ENCODE peak calls at places on chromosome 15, in ten cellular contexts. One of them, this sample, is unnamed.
A peak's percentile ranks its signal among the peaks of the same experiment; 100 is the strongest.

GRCh38 chr15:34206016-34206415 is 3.9 kb downstream of the KATNBL1 start:
- DNase-seq in heart left ventricle: no peak
- DNase-seq in stomach: no peak
- DNase-seq in suprapubic skin: no peak
- DNase-seq in Peyer's patch: no peak
- DNase-seq in uterus: no peak
- DNase-seq in A549: no peak
- DNase-seq in ovary: no peak
- DNase-seq in esophagus squamous epithelium: no peak
- DNase-seq in transverse colon: no peak
- DNase-seq in this sample: no peak

GRCh38 chr15:84904409-84904808 is 19.9 kb downstream of the SLC28A1 start:
- DNase-seq in stomach: no peak
- DNase-seq in ovary: no peak
- DNase-seq in transverse colon: no peak
- DNase-seq in esophagus squamous epithelium: no peak
- DNase-seq in suprapubic skin: no peak
- DNase-seq in heart left ventricle: no peak
- DNase-seq in Peyer's patch: no peak
- DNase-seq in A549: no peak
- DNase-seq in uterus: no peak
- DNase-seq in this sample: no peak

GRCh38 chr15:31080618-31081017 is 20.9 kb downstream of the TRPM1 start:
- DNase-seq in ovary: peak; percentile 68
- DNase-seq in A549: peak; percentile 39
- DNase-seq in stomach: peak; percentile 81
- DNase-seq in Peyer's patch: peak; percentile 69
- DNase-seq in heart left ventricle: peak; percentile 59
- DNase-seq in esophagus squamous epithelium: no peak
- DNase-seq in uterus: peak; percentile 25
- DNase-seq in suprapubic skin: peak; percentile 79
- DNase-seq in transverse colon: peak; percentile 42
- DNase-seq in this sample: peak; percentile 49

GRCh38 chr15:57356636-57357035 is 19.7 kb upstream of the CGNL1 start:
- DNase-seq in ovary: no peak
- DNase-seq in Peyer's patch: no peak
- DNase-seq in esophagus squamous epithelium: no peak
- DNase-seq in A549: no peak
- DNase-seq in uterus: no peak
- DNase-seq in suprapubic skin: no peak
- DNase-seq in stomach: no peak
- DNase-seq in heart left ventricle: no peak
- DNase-seq in transverse colon: no peak
- DNase-seq in this sample: no peak

GRCh38 chr15:25690673-25691543 is 172.2 kb downstream of the ATP10A start:
- DNase-seq in ovary: no peak
- DNase-seq in stomach: no peak
- DNase-seq in uterus: peak; percentile 23
- DNase-seq in suprapubic skin: peak; percentile 55
- DNase-seq in A549: no peak
- DNase-seq in esophagus squamous epithelium: no peak
- DNase-seq in heart left ventricle: no peak
- DNase-seq in transverse colon: no peak
- DNase-seq in Peyer's patch: no peak
- DNase-seq in this sample: peak; percentile 67

GRCh38 chr15:57862761-57863160 is 156.2 kb downstream of the POLR2M start:
- DNase-seq in stomach: no peak
- DNase-seq in uterus: no peak
- DNase-seq in heart left ventricle: no peak
- DNase-seq in esophagus squamous epithelium: no peak
- DNase-seq in transverse colon: no peak
- DNase-seq in ovary: no peak
- DNase-seq in A549: no peak
- DNase-seq in suprapubic skin: no peak
- DNase-seq in Peyer's patch: no peak
- DNase-seq in this sample: no peak

GRCh38 chr15:73375012-73375411 is 6.3 kb upstream of the HCN4 start:
- DNase-seq in esophagus squamous epithelium: no peak
- DNase-seq in stomach: no peak
- DNase-seq in A549: no peak
- DNase-seq in heart left ventricle: no peak
- DNase-seq in transverse colon: no peak
- DNase-seq in Peyer's patch: no peak
- DNase-seq in suprapubic skin: no peak
- DNase-seq in uterus: no peak
- DNase-seq in ovary: no peak
- DNase-seq in this sample: no peak

GRCh38 chr15:68218331-68218730 is 11.2 kb downstream of the CLN6 start:
- DNase-seq in ovary: no peak
- DNase-seq in transverse colon: no peak
- DNase-seq in A549: no peak
- DNase-seq in suprapubic skin: peak; percentile 22
- DNase-seq in esophagus squamous epithelium: no peak
- DNase-seq in uterus: no peak
- DNase-seq in heart left ventricle: no peak
- DNase-seq in Peyer's patch: no peak
- DNase-seq in stomach: no peak
- DNase-seq in this sample: no peak

GRCh38 chr15:28086175-28086703 is 12.9 kb downstream of the OCA2 start:
- DNase-seq in transverse colon: peak; percentile 70
- DNase-seq in uterus: no peak
- DNase-seq in ovary: no peak
- DNase-seq in suprapubic skin: no peak
- DNase-seq in heart left ventricle: no peak
- DNase-seq in esophagus squamous epithelium: no peak
- DNase-seq in A549: peak; percentile 79
- DNase-seq in Peyer's patch: peak; percentile 54
- DNase-seq in stomach: peak; percentile 68
- DNase-seq in this sample: peak; percentile 64

GRCh38 chr15:44541282-44541958 is 4.5 kb downstream of the EIF3J start:
- DNase-seq in A549: no peak
- DNase-seq in uterus: no peak
- DNase-seq in esophagus squamous epithelium: no peak
- DNase-seq in ovary: no peak
- DNase-seq in stomach: no peak
- DNase-seq in suprapubic skin: no peak
- DNase-seq in transverse colon: no peak
- DNase-seq in heart left ventricle: no peak
- DNase-seq in Peyer's patch: no peak
- DNase-seq in this sample: no peak

GRCh38 chr15:43794269-43795037 is 2.3 kb downstream of the SERF2 start:
- DNase-seq in transverse colon: no peak
- DNase-seq in esophagus squamous epithelium: no peak
- DNase-seq in stomach: no peak
- DNase-seq in A549: no peak
- DNase-seq in uterus: no peak
- DNase-seq in heart left ventricle: no peak
- DNase-seq in Peyer's patch: no peak
- DNase-seq in suprapubic skin: no peak
- DNase-seq in ovary: no peak
- DNase-seq in this sample: peak; percentile 70

DNA sequence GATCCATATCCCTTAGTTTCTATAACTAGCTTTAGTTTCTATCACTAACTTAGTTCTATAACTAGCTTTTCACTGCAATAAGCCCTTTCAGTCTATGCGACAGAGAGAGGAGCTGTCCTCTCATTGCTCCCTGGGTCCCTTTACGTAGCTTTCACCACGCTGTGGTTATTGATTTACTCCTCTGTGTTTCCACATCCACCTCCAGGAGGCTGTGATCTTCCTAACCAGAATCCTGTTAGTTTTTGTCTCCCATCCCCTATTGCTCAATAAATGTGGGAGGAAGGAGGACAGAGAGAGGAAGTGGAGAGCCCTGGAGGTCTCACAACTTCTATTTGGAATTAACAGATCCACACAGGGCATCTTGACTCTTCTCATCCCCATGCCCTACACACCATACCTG is 1036.1 kb downstream of the MCTP2 start:
- DNase-seq in A549: no peak
- DNase-seq in transverse colon: no peak
- DNase-seq in esophagus squamous epithelium: no peak
- DNase-seq in uterus: no peak
- DNase-seq in ovary: no peak
- DNase-seq in suprapubic skin: no peak
- DNase-seq in stomach: no peak
- DNase-seq in heart left ventricle: no peak
- DNase-seq in Peyer's patch: no peak
- DNase-seq in this sample: no peak
- TF ChIP-seq POLR2A in A549: no peak
- TF ChIP-seq POLR2A in transverse colon: no peak
- TF ChIP-seq POLR2A in esophagus squamous epithelium: no peak
- TF ChIP-seq POLR2A in uterus: no peak
- TF ChIP-seq POLR2A in ovary: no peak
- TF ChIP-seq POLR2A in suprapubic skin: no peak
- TF ChIP-seq POLR2A in stomach: no peak
- TF ChIP-seq POLR2A in heart left ventricle: no peak
- TF ChIP-seq POLR2A in Peyer's patch: no peak
- TF ChIP-seq POLR2A in this sample: no peak

DNA sequence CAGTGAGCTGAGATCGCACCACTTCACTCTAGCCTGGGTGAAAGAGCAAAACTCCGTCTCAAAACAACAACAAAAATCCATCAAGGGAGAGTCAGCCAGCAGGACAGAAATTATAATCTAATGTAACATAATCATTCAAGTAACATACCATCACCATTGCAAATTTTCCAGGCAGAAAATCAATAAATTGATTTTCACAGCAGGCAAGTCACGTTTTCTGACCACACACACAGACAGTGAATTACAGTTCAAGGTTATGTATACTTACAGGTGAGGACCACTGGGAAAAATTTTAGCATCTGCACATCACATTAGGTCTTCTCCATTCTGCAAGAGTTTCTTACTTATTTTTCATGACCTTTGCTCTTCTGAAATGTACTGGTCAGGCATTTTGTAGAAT is 29.9 kb upstream of the NPAP1 start:
- DNase-seq in stomach: no peak
- DNase-seq in uterus: no peak
- DNase-seq in transverse colon: no peak
- DNase-seq in ovary: no peak
- DNase-seq in Peyer's patch: no peak
- DNase-seq in suprapubic skin: no peak
- DNase-seq in esophagus squamous epithelium: no peak
- DNase-seq in heart left ventricle: no peak
- DNase-seq in A549: no peak
- DNase-seq in this sample: no peak
- TF ChIP-seq CTCF in stomach: no peak
- TF ChIP-seq CTCF in uterus: no peak
- TF ChIP-seq CTCF in transverse colon: no peak
- TF ChIP-seq CTCF in ovary: no peak
- TF ChIP-seq CTCF in Peyer's patch: no peak
- TF ChIP-seq CTCF in suprapubic skin: no peak
- TF ChIP-seq CTCF in esophagus squamous epithelium: no peak
- TF ChIP-seq CTCF in heart left ventricle: no peak
- TF ChIP-seq CTCF in A549: no peak
- TF ChIP-seq CTCF in this sample: no peak

GRCh38 chr15:67103021-67103420 is 37.6 kb downstream of the SMAD3 start:
- DNase-seq in ovary: no peak
- DNase-seq in esophagus squamous epithelium: no peak
- DNase-seq in heart left ventricle: no peak
- DNase-seq in suprapubic skin: no peak
- DNase-seq in stomach: no peak
- DNase-seq in A549: no peak
- DNase-seq in Peyer's patch: no peak
- DNase-seq in uterus: no peak
- DNase-seq in transverse colon: no peak
- DNase-seq in this sample: no peak

GRCh38 chr15:67101981-67102929 is 36.9 kb downstream of the SMAD3 start:
- DNase-seq in Peyer's patch: no peak
- DNase-seq in transverse colon: no peak
- DNase-seq in esophagus squamous epithelium: no peak
- DNase-seq in heart left ventricle: no peak
- DNase-seq in stomach: no peak
- DNase-seq in ovary: no peak
- DNase-seq in A549: no peak
- DNase-seq in suprapubic skin: no peak
- DNase-seq in uterus: no peak
- DNase-seq in this sample: no peak

GRCh38 chr15:67098768-67099282 is 33.4 kb downstream of the SMAD3 start:
- DNase-seq in ovary: no peak
- DNase-seq in heart left ventricle: no peak
- DNase-seq in esophagus squamous epithelium: no peak
- DNase-seq in suprapubic skin: no peak
- DNase-seq in uterus: no peak
- DNase-seq in A549: no peak
- DNase-seq in stomach: no peak
- DNase-seq in Peyer's patch: no peak
- DNase-seq in transverse colon: no peak
- DNase-seq in this sample: no peak

GRCh38 chr15:67100124-67100791 is 34.9 kb downstream of the SMAD3 start:
- DNase-seq in esophagus squamous epithelium: no peak
- DNase-seq in stomach: no peak
- DNase-seq in heart left ventricle: no peak
- DNase-seq in suprapubic skin: no peak
- DNase-seq in transverse colon: no peak
- DNase-seq in A549: no peak
- DNase-seq in uterus: no peak
- DNase-seq in Peyer's patch: no peak
- DNase-seq in ovary: no peak
- DNase-seq in this sample: no peak

GRCh38 chr15:67100808-67101581 is 35.6 kb downstream of the SMAD3 start:
- DNase-seq in ovary: no peak
- DNase-seq in uterus: no peak
- DNase-seq in stomach: no peak
- DNase-seq in esophagus squamous epithelium: no peak
- DNase-seq in heart left ventricle: no peak
- DNase-seq in A549: no peak
- DNase-seq in suprapubic skin: no peak
- DNase-seq in Peyer's patch: peak; percentile 45
- DNase-seq in transverse colon: no peak
- DNase-seq in this sample: no peak
- TF ChIP-seq POLR2A in ovary: no peak
- TF ChIP-seq POLR2A in uterus: no peak
- TF ChIP-seq POLR2A in stomach: no peak
- TF ChIP-seq POLR2A in esophagus squamous epithelium: no peak
- TF ChIP-seq POLR2A in heart left ventricle: no peak
- TF ChIP-seq POLR2A in A549: no peak
- TF ChIP-seq POLR2A in suprapubic skin: no peak
- TF ChIP-seq POLR2A in Peyer's patch: no peak
- TF ChIP-seq POLR2A in transverse colon: no peak
- TF ChIP-seq POLR2A in this sample: no peak

DNA sequence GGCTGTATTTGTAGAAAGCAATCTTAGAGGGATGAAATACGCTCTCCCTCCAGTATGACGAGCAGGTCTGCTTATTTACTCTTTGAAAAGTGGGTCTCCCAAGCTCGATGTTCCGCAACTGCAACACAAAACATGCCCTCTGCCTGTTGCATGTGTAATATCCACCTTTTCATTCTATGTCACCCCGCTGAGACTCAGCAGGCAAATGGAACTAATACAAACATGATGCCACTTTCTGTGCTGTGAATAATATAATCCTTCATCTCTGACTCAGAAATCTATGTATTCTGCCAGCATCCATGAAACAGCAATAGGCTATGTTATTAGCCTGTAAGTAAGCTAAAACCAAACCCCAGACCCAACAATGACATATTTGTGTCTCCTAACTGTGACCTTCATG is 200.8 kb upstream of the TMCO5A start:
- DNase-seq in Peyer's patch: no peak
- DNase-seq in esophagus squamous epithelium: no peak
- DNase-seq in A549: no peak
- DNase-seq in uterus: no peak
- DNase-seq in stomach: no peak
- DNase-seq in transverse colon: no peak
- DNase-seq in ovary: no peak
- DNase-seq in heart left ventricle: no peak
- DNase-seq in suprapubic skin: no peak
- DNase-seq in this sample: no peak
- TF ChIP-seq CTCF in Peyer's patch: no peak
- TF ChIP-seq CTCF in esophagus squamous epithelium: no peak
- TF ChIP-seq CTCF in A549: no peak
- TF ChIP-seq CTCF in uterus: no peak
- TF ChIP-seq CTCF in stomach: no peak
- TF ChIP-seq CTCF in transverse colon: no peak
- TF ChIP-seq CTCF in ovary: no peak
- TF ChIP-seq CTCF in heart left ventricle: no peak
- TF ChIP-seq CTCF in suprapubic skin: no peak
- TF ChIP-seq CTCF in this sample: no peak